ENCODE peak calls at places on chromosomes 6 and 20, in nine cellular contexts. K is HCT116, I is MM.1S, T is SK-N-SH, B is GM23248, Q is GM23338, E is OCI-LY7, R is PC-9, W is PC-3. X is an unnamed sample.

GRCh38 chr6:36752187-36752885 is 54.7 kb downstream of the RAB44 start:
- DNase-seq in W (peak; percentile 66), Q (no peak), R (peak; percentile 86), I (peak; percentile 41), E (peak; percentile 19), K (no peak), B (no peak), T (no peak), X (no peak)

GRCh38 chr6:46867411-46867810 is 54.3 kb downstream of the ADGRF5 start:
- DNase-seq in K (no peak), T (no peak), R (no peak), Q (no peak), B (peak; percentile 28), W (peak; percentile 52), E (no peak), I (no peak), X (no peak)

GRCh38 chr6:137641474-137642077 is 147.4 kb upstream of the OLIG3 start:
- DNase-seq in E (peak; percentile 76), R (peak; percentile 69), B (peak; percentile 85), W (peak; percentile 65), I (peak; percentile 78), Q (peak; percentile 84), K (peak; percentile 72), T (peak; percentile 52), X (peak; percentile 84)

GRCh38 chr20:50312682-50313187 is 122.1 kb downstream of the CEBPB start:
- DNase-seq in T (no peak), I (no peak), B (peak; percentile 82), K (no peak), Q (no peak), W (peak; percentile 99), E (no peak), R (peak; percentile 98), X (no peak)

GRCh38 chr6:133978896-133979240 is 25.8 kb downstream of the TBPL1 start:
- DNase-seq in K (no peak), E (no peak), W (peak; percentile 34), Q (no peak), T (no peak), R (peak; percentile 49), B (no peak), I (no peak), X (no peak)

GRCh38 chr6:31186052-31186734 is 15.7 kb upstream of the POU5F1 start:
- DNase-seq in B (no peak), K (no peak), Q (no peak), I (no peak), T (no peak), E (no peak), R (no peak), W (no peak), X (no peak)

GRCh38 chr6:89494131-89494793 is 61.3 kb downstream of the ANKRD6 start:
- DNase-seq in W (peak; percentile 11), B (no peak), R (no peak), K (no peak), Q (peak; percentile 64), I (no peak), T (no peak), E (peak; percentile 8), X (no peak)

GRCh38 chr20:11718474-11719094 is 199.1 kb upstream of the BTBD3 start:
- DNase-seq in Q (peak; percentile 24), B (no peak), I (no peak), R (no peak), T (no peak), W (no peak), K (no peak), E (no peak), X (no peak)

GRCh38 chr6:91142154-91142553 is 555.3 kb upstream of the MAP3K7 start:
- DNase-seq in T (no peak), W (no peak), K (no peak), B (no peak), Q (no peak), R (no peak), E (no peak), I (no peak), X (no peak)

GRCh38 chr20:48284837-48285236 is 499.6 kb upstream of the SULF2 start:
- DNase-seq in B (peak; percentile 14), W (no peak), E (no peak), R (peak; percentile 57), Q (no peak), I (no peak), T (no peak), K (no peak), X (no peak)

GRCh38 chr20:58714340-58714922 is 21.8 kb downstream of the NPEPL1 start:
- DNase-seq in Q (no peak), W (no peak), R (no peak), E (no peak), K (no peak), B (no peak), T (peak; percentile 32), I (no peak), X (peak; percentile 2)

GRCh38 chr6:35539223-35539622 is 26.5 kb upstream of the TULP1 start:
- DNase-seq in K (no peak), T (peak; percentile 63), I (no peak), Q (no peak), B (no peak), W (no peak), R (no peak), E (no peak), X (no peak)

DNA sequence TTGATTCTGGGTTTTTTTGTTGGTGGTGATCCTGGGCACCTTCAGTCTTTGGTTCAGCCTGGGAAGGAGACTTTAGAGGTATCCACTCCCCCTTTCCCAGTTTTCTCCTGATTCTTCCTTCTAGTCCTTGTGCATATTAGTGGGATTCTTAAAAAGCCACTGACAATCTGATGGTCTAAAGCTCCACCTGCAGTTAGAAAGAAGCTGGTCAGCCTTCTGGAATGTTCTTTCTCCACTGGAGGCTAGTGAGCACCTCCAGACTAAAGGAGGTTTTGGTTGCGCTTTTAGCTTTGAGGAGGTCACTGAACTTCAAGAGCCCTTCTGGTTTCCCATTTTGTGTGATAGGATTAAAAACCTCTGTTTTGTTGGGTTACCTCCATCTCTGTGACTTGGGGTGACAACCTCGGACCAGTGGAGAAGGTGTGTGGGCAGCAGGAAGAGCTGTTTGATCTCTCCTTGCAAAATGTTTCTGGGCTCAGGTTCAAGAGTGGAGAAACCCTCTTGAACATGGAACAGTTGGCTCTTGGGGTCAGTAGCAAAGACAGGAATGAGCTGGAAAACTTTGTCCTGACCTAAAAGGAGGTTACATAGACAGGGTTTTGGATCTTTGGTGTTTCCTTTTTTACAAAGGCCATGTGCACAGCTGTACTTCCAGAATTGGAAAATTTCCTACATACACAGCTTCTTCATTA is 29.0 kb downstream of the JARID2 start:
- DNase-seq in I (no peak), T (no peak), E (no peak), Q (no peak), B (no peak), K (no peak), W (no peak), R (peak; percentile 33), X (no peak)
- H3K79me2 ChIP-seq in I (peaks cover 97% of the 10 kb centered on the region), T (peaks cover 53% of the 10 kb centered on the region), E (peaks cover 38% of the 10 kb centered on the region), Q (peaks cover 100% of the 10 kb centered on the region), B (peaks cover 100% of the 10 kb centered on the region), K (peaks cover 88% of the 10 kb centered on the region), W (peaks cover 96% of the 10 kb centered on the region), R (peaks cover 99% of the 10 kb centered on the region), X (peaks cover 100% of the 10 kb centered on the region)

GRCh38 chr6:11227698-11228097 is 4.8 kb downstream of the NEDD9 start:
- DNase-seq in E (no peak), Q (no peak), T (no peak), W (no peak), I (no peak), B (no peak), K (no peak), R (no peak), X (no peak)

GRCh38 chr6:11224966-11225463 is 7.5 kb downstream of the NEDD9 start:
- DNase-seq in E (no peak), K (no peak), W (no peak), B (no peak), Q (no peak), R (no peak), I (no peak), T (no peak), X (no peak)

GRCh38 chr6:11224252-11224965 is 8.1 kb downstream of the NEDD9 start:
- DNase-seq in W (peak; percentile 22), T (no peak), B (peak; percentile 58), K (no peak), I (no peak), Q (no peak), E (no peak), R (no peak), X (no peak)

GRCh38 chr6:11223296-11223695 is 9.2 kb downstream of the NEDD9 start:
- DNase-seq in Q (no peak), T (no peak), E (no peak), R (no peak), K (no peak), I (no peak), W (no peak), B (no peak), X (no peak)

DNA sequence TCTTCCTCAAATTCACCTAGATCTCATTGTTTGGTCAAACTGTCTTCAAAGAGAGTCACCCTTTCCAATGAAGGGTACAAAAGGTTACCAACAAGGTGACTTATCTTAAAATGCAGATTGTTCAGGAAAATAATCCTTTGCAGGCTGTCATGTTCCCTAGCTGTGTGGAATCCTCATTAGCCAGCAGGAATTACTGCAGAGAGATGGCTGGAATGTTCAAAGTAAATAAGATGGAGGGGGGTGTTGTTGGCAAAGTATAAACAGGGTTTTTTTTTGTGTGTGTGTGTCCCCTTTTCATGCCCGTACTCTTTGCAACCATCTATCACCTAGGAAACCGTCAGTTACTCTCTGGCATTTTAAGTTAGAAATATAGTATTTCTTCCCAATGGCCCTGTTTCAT is 6.5 kb downstream of the NEDD9 start:
- DNase-seq in R (no peak), B (no peak), T (no peak), I (no peak), W (no peak), K (no peak), E (no peak), Q (no peak), X (no peak)
- H3K9me2 ChIP-seq in R (no peaks in the 10 kb centered on the region), B (no peaks in the 10 kb centered on the region), T (no peaks in the 10 kb centered on the region), I (no peaks in the 10 kb centered on the region), W (no peaks in the 10 kb centered on the region), K (no peaks in the 10 kb centered on the region), E (no peaks in the 10 kb centered on the region), Q (no peaks in the 10 kb centered on the region), X (no peaks in the 10 kb centered on the region)

GRCh38 chr20:39328347-39328746 is 366.2 kb downstream of the DHX35 start:
- DNase-seq in Q (no peak), B (no peak), E (no peak), I (no peak), K (no peak), T (no peak), R (no peak), W (no peak), X (no peak)
- H3K79me2 ChIP-seq in Q (no peaks in the 10 kb centered on the region), B (no peaks in the 10 kb centered on the region), E (no peaks in the 10 kb centered on the region), I (no peaks in the 10 kb centered on the region), K (no peaks in the 10 kb centered on the region), T (no peaks in the 10 kb centered on the region), R (no peaks in the 10 kb centered on the region), W (no peaks in the 10 kb centered on the region), X (no peaks in the 10 kb centered on the region)

DNA sequence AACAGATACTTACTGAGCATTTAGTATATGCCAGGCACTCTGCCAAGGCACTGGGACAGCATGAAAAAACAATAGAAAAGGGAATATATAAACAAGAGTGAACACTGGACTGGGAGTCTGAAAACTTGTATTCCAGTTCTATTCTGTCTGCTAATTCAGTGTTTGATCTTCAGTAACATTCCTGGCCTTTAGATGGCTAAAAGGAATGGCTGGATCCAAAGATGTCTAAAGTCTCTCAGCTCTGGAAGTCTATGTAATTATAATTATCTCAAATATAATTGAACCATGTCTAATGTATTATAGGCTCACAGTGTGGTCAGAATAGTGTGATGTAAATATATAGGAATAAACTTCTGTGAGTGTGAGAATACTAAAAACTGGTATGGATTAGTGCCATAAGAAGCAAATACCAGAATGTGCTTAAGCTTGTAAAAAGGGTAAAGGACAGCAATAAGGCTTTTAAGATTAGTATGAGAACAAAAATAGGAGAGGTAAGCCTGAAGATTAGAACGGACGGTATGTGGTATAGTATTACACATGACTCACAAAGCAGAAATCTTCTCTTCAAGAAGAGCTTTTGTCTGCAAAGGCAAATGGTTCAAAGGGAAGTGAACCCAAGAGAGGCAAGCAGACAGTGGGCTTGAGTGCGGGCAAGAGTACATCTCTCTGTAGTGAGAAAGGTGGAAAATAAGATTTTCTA is 68.5 kb downstream of the TMEM200A start:
- DNase-seq in K (peak; percentile 13), I (no peak), T (no peak), R (no peak), B (peak; percentile 47), Q (no peak), E (no peak), W (peak; percentile 39), X (peak; percentile 9)
- H3K9me2 ChIP-seq in K (no peaks in the 10 kb centered on the region), I (no peaks in the 10 kb centered on the region), T (no peaks in the 10 kb centered on the region), R (no peaks in the 10 kb centered on the region), B (no peaks in the 10 kb centered on the region), Q (peaks cover 8% of the 10 kb centered on the region), E (no peaks in the 10 kb centered on the region), W (no peaks in the 10 kb centered on the region), X (no peaks in the 10 kb centered on the region)

X was measured in hepatocyte.